ENCODE peak calls at places on chromosome 7, in ten cellular contexts. F, L, H, Z, E, D, J, S, T and Y are unnamed samples.

GRCh38 chr7:43590862-43591550 is 8.1 kb downstream of the STK17A start:
- DNase-seq in S (no peak), L (no peak), E (no peak), Z (no peak), J (no peak), H (no peak), D (no peak), T (no peak), F (no peak), Y (no peak)

GRCh38 chr7:144885453-144885852 is 49.6 kb upstream of the TPK1 start:
- DNase-seq in T (no peak), S (no peak), Z (no peak), J (no peak), E (no peak), L (no peak), D (no peak), H (no peak), F (no peak), Y (no peak)

GRCh38 chr7:139999516-139999915 is 63.2 kb downstream of the PARP12 start:
- DNase-seq in T (no peak), S (no peak), J (no peak), Z (no peak), L (no peak), F (no peak), E (no peak), H (no peak), D (no peak), Y (no peak)

GRCh38 chr7:139172775-139173174 is 58.3 kb upstream of the UBN2 start:
- DNase-seq in J (no peak), T (no peak), Z (no peak), H (no peak), F (no peak), L (no peak), D (no peak), S (no peak), E (no peak), Y (no peak)

GRCh38 chr7:107063245-107064120 is 19.0 kb downstream of the PRKAR2B start:
- DNase-seq in H (no peak), T (no peak), L (no peak), J (no peak), D (no peak), E (no peak), Z (no peak), F (no peak), S (no peak), Y (no peak)

GRCh38 chr7:115060095-115060830 is 138.4 kb downstream of the MDFIC start:
- DNase-seq in Z (no peak), E (no peak), H (no peak), D (no peak), F (no peak), T (no peak), J (no peak), L (no peak), S (no peak), Y (no peak)

GRCh38 chr7:32453286-32454011 is 36.7 kb downstream of the LSM5 start:
- DNase-seq in D (no peak), J (no peak), L (no peak), T (no peak), S (no peak), E (no peak), Z (no peak), H (no peak), F (no peak), Y (peak; percentile 18)

GRCh38 chr7:83528925-83529423 is 120.0 kb downstream of the SEMA3E start:
- DNase-seq in F (no peak), L (no peak), D (no peak), J (no peak), H (no peak), Z (no peak), T (no peak), S (no peak), E (no peak), Y (no peak)

GRCh38 chr7:70356324-70356797 is 758.1 kb downstream of the AUTS2 start:
- DNase-seq in D (no peak), L (no peak), Z (no peak), H (no peak), F (no peak), T (no peak), E (no peak), S (no peak), J (no peak), Y (no peak)

GRCh38 chr7:95199779-95200558 is 124.4 kb downstream of the PON1 start:
- DNase-seq in L (peak; percentile 24), E (peak; percentile 33), H (peak; percentile 17), D (no peak), F (peak; percentile 67), Z (peak; percentile 47), T (no peak), S (no peak), J (no peak), Y (peak; percentile 12)

GRCh38 chr7:2109936-2110585 is 122.7 kb downstream of the MAD1L1 start:
- DNase-seq in T (no peak), S (peak; percentile 69), J (peak; percentile 75), Z (no peak), D (no peak), L (peak; percentile 94), F (no peak), H (peak; percentile 30), E (peak; percentile 96), Y (peak; percentile 70)

GRCh38 chr7:44384586-44385383 is 59.4 kb upstream of the CAMK2B start:
- DNase-seq in Z (no peak), J (peak; percentile 22), F (peak; percentile 24), H (no peak), D (peak; percentile 11), E (no peak), L (no peak), T (no peak), S (peak; percentile 42), Y (no peak)

GRCh38 chr7:149027055-149027454 is 1.2 kb downstream of the PDIA4 start:
- DNase-seq in D (no peak), L (no peak), T (no peak), S (no peak), H (no peak), F (no peak), E (no peak), J (no peak), Z (no peak), Y (no peak)
- H3K27ac ChIP-seq in D (no peak overlapping the region), L (no peak overlapping the region), T (peak overlapping the region; percentile 94), S (no peak overlapping the region), H (peak overlapping the region; percentile 83), F (no peak overlapping the region), E (no peak overlapping the region), J (no peak overlapping the region), Z (no peak overlapping the region), Y (no peak overlapping the region)

GRCh38 chr7:35729966-35730345 is 35.0 kb upstream of the HERPUD2 start:
- DNase-seq in D (no peak), E (no peak), T (no peak), J (no peak), F (no peak), Z (no peak), L (no peak), S (no peak), H (no peak), Y (no peak)
- H3K27ac ChIP-seq in D (no peak overlapping the region), E (no peak overlapping the region), T (no peak overlapping the region), J (peak overlapping the region; percentile 84), F (no peak overlapping the region), Z (no peak overlapping the region), L (no peak overlapping the region), S (no peak overlapping the region), H (no peak overlapping the region), Y (no peak overlapping the region)

DNA sequence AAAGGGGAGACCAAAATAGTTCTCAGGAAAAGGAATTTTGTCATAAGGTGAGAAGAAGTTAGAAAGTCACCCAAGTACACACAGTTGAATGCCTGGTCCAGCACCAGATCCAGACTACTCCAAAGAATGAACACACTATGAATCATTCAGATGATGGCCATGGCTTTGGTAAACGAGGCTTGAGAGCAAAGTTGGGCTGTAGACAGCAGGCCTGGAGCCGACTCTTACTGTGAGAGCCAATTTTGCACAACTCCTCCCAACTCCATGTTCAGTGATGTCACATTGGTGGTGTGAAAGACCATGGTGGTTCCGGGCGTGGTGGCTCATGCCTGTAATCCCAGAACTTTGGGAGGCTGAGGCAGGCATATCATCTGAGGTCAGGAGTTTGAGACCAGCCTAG is 131.6 kb downstream of the PKD1L1 start:
- DNase-seq in E (peak; percentile 69), Z (no peak), T (peak; percentile 12), J (no peak), L (no peak), D (no peak), F (no peak), S (no peak), H (no peak), Y (no peak)
- H3K27ac ChIP-seq in E (no peak overlapping the region), Z (no peak overlapping the region), T (no peak overlapping the region), J (no peak overlapping the region), L (no peak overlapping the region), D (no peak overlapping the region), F (no peak overlapping the region), S (no peak overlapping the region), H (no peak overlapping the region), Y (no peak overlapping the region)

GRCh38 chr7:41886906-41887311 is 184.0 kb upstream of the INHBA start:
- DNase-seq in S (peak; percentile 80), D (peak; percentile 52), J (peak; percentile 56), F (peak; percentile 78), H (peak; percentile 71), T (no peak), L (no peak), Z (no peak), E (peak; percentile 98), Y (no peak)
- H3K27ac ChIP-seq in S (no peak overlapping the region), D (no peak overlapping the region), J (no peak overlapping the region), F (no peak overlapping the region), H (no peak overlapping the region), T (peak overlapping the region; percentile 30), L (no peak overlapping the region), Z (no peak overlapping the region), E (peak overlapping the region; percentile 95), Y (peak overlapping the region; percentile 29)

DNA sequence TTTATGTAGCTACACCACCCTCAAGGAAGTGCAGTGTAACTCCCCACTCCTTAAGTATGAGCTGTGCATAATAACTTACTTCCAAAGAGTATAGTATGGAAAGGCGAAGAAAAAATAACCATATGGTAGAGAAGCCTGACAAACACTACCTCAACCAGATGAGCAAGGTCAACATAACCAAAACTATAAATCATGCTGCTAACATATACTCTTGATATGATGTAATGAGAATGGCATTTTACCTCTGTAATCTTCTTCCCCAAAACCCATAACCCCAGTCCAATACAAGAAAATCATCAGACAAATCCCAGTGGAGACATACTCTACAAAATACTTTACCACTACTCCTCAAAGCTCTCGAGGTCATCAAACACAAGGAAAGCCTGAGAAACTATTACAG is 15.8 kb downstream of the OSBPL3 start:
- DNase-seq in J (no peak), D (no peak), S (no peak), Z (no peak), H (no peak), T (no peak), F (no peak), E (peak; percentile 22), L (no peak), Y (no peak)
- H3K27ac ChIP-seq in J (no peak overlapping the region), D (no peak overlapping the region), S (no peak overlapping the region), Z (no peak overlapping the region), H (no peak overlapping the region), T (no peak overlapping the region), F (no peak overlapping the region), E (no peak overlapping the region), L (no peak overlapping the region), Y (peak overlapping the region; percentile 82)